ENCODE peak calls at places on chromosomes 13 and 19, in seven cellular contexts. I is HepG2, R is testis, S is ovary, Q is heart left ventricle, X is IMR-90, Y is spleen. H is an unnamed sample.

GRCh38 chr13:20570540-20570939 is 3.6 kb downstream of the IFT88 start:
- DNase-seq in I (no peak), R (no peak), S (no peak), Q (no peak), X (peak; percentile 49), Y (no peak), H (no peak)

GRCh38 chr19:2974342-2974932 is 2.9 kb upstream of the TLE6 start:
- DNase-seq in I (no peak), R (peak; percentile 92), S (no peak), Q (peak; percentile 59), X (no peak), Y (no peak), H (no peak)

GRCh38 chr13:100860866-100861265 is 186.3 kb upstream of the TMTC4 start:
- DNase-seq in I (no peak), R (no peak), S (no peak), Q (no peak), X (peak; percentile 10), Y (no peak), H (no peak)

GRCh38 chr19:2336528-2337328 is 8.2 kb downstream of the SPPL2B start:
- DNase-seq in I (no peak), R (no peak), S (no peak), Q (no peak), X (no peak), Y (no peak), H (no peak)

GRCh38 chr13:50334944-50335343 is 319.7 kb downstream of the KCNRG start:
- DNase-seq in I (peak; percentile 50), R (no peak), S (no peak), Q (no peak), X (peak; percentile 56), Y (no peak), H (no peak)

GRCh38 chr19:45917421-45918091 is 3.0 kb upstream of the NANOS2 start:
- DNase-seq in I (no peak), R (no peak), S (no peak), Q (no peak), X (no peak), Y (no peak), H (no peak)

GRCh38 chr19:15464394-15465385 is at the start of gene RASAL3:
- DNase-seq in I (no peak), R (no peak), S (no peak), Q (no peak), X (no peak), Y (peak; percentile 92), H (no peak)

GRCh38 chr13:79525458-79525857 is 44.5 kb downstream of the NDFIP2 start:
- DNase-seq in I (peak; percentile 6), R (no peak), S (no peak), Q (no peak), X (no peak), Y (no peak), H (no peak)

GRCh38 chr13:21164631-21165030 is 11.7 kb downstream of the SKA3 start:
- DNase-seq in I (no peak), R (no peak), S (no peak), Q (no peak), X (peak; percentile 54), Y (no peak), H (no peak)

GRCh38 chr19:19211499-19212432 is at the start of gene NCAN:
- DNase-seq in I (no peak), R (no peak), S (no peak), Q (no peak), X (no peak), Y (no peak), H (no peak)

GRCh38 chr13:50400035-50400726 is 384.9 kb downstream of the KCNRG start:
- DNase-seq in I (no peak), R (no peak), S (no peak), Q (peak; percentile 65), X (peak; percentile 15), Y (no peak), H (no peak)

GRCh38 chr13:83929147-83929546 is 46.9 kb upstream of the SLITRK1 start:
- DNase-seq in I (no peak), R (no peak), S (no peak), Q (no peak), X (no peak), Y (no peak), H (no peak)

GRCh38 chr19:43351998-43352746 is 1.3 kb upstream of the CD177 start:
- DNase-seq in I (no peak), R (no peak), S (no peak), Q (no peak), X (no peak), Y (no peak), H (no peak)

GRCh38 chr13:27022571-27023311 is 148.9 kb downstream of the USP12 start:
- DNase-seq in I (peak; percentile 90), R (no peak), S (no peak), Q (no peak), X (peak; percentile 89), Y (no peak), H (peak; percentile 49)

GRCh38 chr19:8004723-8005513 is 523 bp downstream of the ELAVL1 start:
- DNase-seq in I (no peak), R (peak; percentile 34), S (peak; percentile 44), Q (no peak), X (peak; percentile 21), Y (no peak), H (no peak)

GRCh38 chr13:98272549-98272948 is 95.5 kb upstream of the RNF113B start:
- DNase-seq in I (no peak), R (no peak), S (no peak), Q (no peak), X (no peak), Y (no peak), H (no peak)

GRCh38 chr13:111903143-111903542 is 163.8 kb upstream of the SOX1 start:
- DNase-seq in I (no peak), R (no peak), S (no peak), Q (no peak), X (no peak), Y (no peak), H (no peak)

GRCh38 chr19:1690570-1691307 is 38.3 kb upstream of the TCF3 start:
- DNase-seq in I (no peak), R (peak; percentile 84), S (no peak), Q (no peak), X (no peak), Y (no peak), H (peak; percentile 59)

DNA sequence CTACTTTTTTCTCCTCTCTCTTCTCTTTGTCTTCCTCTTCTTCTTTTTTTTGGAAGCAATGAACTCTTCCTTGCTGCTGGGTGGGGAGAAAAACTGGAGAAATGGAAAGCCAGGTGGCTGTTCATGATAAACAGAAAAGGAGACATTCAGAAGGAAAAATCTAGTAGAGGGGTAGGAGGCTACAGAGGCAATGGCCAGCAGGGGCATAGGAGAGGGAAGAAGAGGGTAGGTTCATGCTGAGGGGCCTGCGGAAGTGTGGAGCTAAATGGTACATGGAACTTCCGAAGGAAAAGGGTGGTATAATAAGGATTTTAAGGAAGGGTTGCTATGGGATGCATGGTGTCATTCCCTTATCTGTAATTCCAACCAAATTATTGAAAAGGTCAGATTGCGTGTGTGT is 17.5 kb upstream of the HS6ST3 start:
- DNase-seq in I (no peak), R (no peak), S (no peak), Q (no peak), X (no peak), Y (no peak), H (no peak)
- TF ChIP-seq CTCF in I (no peak), R (no peak), S (no peak), Q (no peak), X (no peak), Y (no peak), H (no peak)

GRCh38 chr19:35135389-35135909 is 590 bp upstream of the LGI4 start:
- DNase-seq in I (peak; percentile 65), R (peak; percentile 81), S (peak; percentile 85), Q (peak; percentile 80), X (peak; percentile 55), Y (peak; percentile 88), H (peak; percentile 82)
- H3K4me3 ChIP-seq in I (no peak overlapping the region), R (no peak overlapping the region), S (peak overlapping the region; percentile 27), Q (peak overlapping the region; percentile 28), X (no peak overlapping the region), Y (no peak overlapping the region), H (no peak overlapping the region)

DNA sequence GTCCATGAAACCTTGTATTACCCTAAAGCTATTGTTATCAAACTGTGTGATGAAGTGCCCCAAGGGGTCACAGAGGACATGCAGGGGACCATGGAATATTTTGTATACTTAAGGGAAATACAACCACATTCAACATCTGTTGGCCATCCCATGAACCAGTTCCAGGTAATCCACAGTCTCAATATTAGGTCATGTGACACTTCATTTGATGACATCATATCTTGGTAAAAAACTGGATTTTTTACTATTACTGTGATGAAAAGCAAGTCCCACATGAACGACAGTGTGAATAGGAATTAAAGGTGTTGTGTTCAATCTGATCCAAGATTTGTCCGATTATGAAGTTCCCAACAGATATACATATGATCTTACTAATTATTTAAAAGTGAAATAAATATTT is 355.2 kb downstream of the IRS2 start:
- DNase-seq in I (no peak), R (no peak), S (no peak), Q (no peak), X (no peak), Y (no peak), H (no peak)
- TF ChIP-seq POLR2A in I (no peak), R (no peak), S (no peak), Q (no peak), X (no peak), Y (no peak), H (no peak)

GRCh38 chr13:67416047-67416925 is 186.2 kb upstream of the PCDH9 start:
- DNase-seq in I (peak; percentile 4), R (peak; percentile 58), S (no peak), Q (no peak), X (peak; percentile 29), Y (no peak), H (peak; percentile 29)
- TF ChIP-seq CTCF in I (peak; percentile 84), R (no peak), S (no peak), Q (peak; percentile 29), X (peak; percentile 73), Y (no peak), H (no peak)